ENCODE peak calls at places on chromosomes 1 and 21, in four cellular contexts. M is naive B cell; E is Jurkat, Clone E6-1; D is lung microvascular endothelial cell. Q is an unnamed sample.

GRCh38 chr1:15515026-15515663 is 8.9 kb downstream of the CASP9 start:
- DNase-seq in M (no peak), E (no peak), D (peak), Q (no peak)

GRCh38 chr21:34965200-34966174 is 83.6 kb downstream of the RUNX1 start:
- DNase-seq in M (no peak), E (no peak), D (peak), Q (no peak)

GRCh38 chr21:43741425-43742096 is 22.6 kb downstream of the PDXK start:
- DNase-seq in M (no peak), E (no peak), D (no peak), Q (no peak)

GRCh38 chr1:178536844-178537371 is 24.0 kb downstream of the TEX35 start:
- DNase-seq in M (no peak), E (no peak), D (peak), Q (no peak)

GRCh38 chr1:117339866-117340357 is 27.3 kb upstream of the MAN1A2 start:
- DNase-seq in M (no peak), E (peak), D (peak), Q (no peak)

GRCh38 chr21:46115441-46116188 is 17.7 kb downstream of the COL6A2 start:
- DNase-seq in M (no peak), E (no peak), D (no peak), Q (peak)

GRCh38 chr1:21069549-21069948 is 107.1 kb downstream of the EIF4G3 start:
- DNase-seq in M (no peak), E (no peak), D (peak), Q (no peak)

GRCh38 chr1:43868741-43869067 is 64.9 kb upstream of the ARTN start:
- DNase-seq in M (no peak), E (no peak), D (peak), Q (no peak)

GRCh38 chr1:198876371-198876871 is 237.6 kb downstream of the PTPRC start:
- DNase-seq in M (no peak), E (no peak), D (no peak), Q (no peak)

GRCh38 chr1:226993676-226994356 is 53.7 kb downstream of the COQ8A start:
- DNase-seq in M (no peak), E (no peak), D (no peak), Q (no peak)

GRCh38 chr1:10909697-10910489 is 102.6 kb upstream of the TARDBP start:
- DNase-seq in M (peak), E (peak), D (peak), Q (no peak)

GRCh38 chr21:31374430-31374829 is 30.4 kb upstream of the TIAM1 start:
- DNase-seq in M (no peak), E (no peak), D (no peak), Q (no peak)

GRCh38 chr1:200992382-200993101 is 31.0 kb downstream of the KIF21B start:
- DNase-seq in M (no peak), E (no peak), D (no peak), Q (no peak)

GRCh38 chr1:1199961-1200875 is 6.2 kb downstream of the TNFRSF18 start:
- DNase-seq in M (no peak), E (no peak), D (no peak), Q (no peak)

GRCh38 chr1:29679828-29680558 is 443.7 kb downstream of the PTPRU start:
- DNase-seq in M (no peak), E (no peak), D (no peak), Q (no peak)

GRCh38 chr1:183004146-183004545 is 19.1 kb upstream of the LAMC1 start:
- DNase-seq in M (no peak), E (no peak), D (no peak), Q (no peak)

GRCh38 chr1:40014812-40015594 is 25.5 kb upstream of the CAP1 start:
- DNase-seq in M (no peak), E (no peak), D (peak), Q (no peak)